ENCODE peak calls at places on chromosomes 3 and 15, in nine cellular contexts. One of them, this sample, is unnamed.
A peak's percentile ranks its signal among the peaks of the same experiment; 100 is the strongest.

GRCh38 chr3:14288833-14289451 is 110.3 kb downstream of the LSM3 start:
- DNase-seq in NCI-H2029: no peak
- DNase-seq in left ventricle myocardium inferior: no peak
- DNase-seq in EL: no peak
- DNase-seq in ACHN: no peak
- DNase-seq in ELF-1: no peak
- DNase-seq in CD4-positive, CD25-positive, alpha-beta regulatory T cell: no peak
- DNase-seq in stimulated activated CD8-positive, alpha-beta memory T cell treated with anti-CD3 and anti-CD28 coated beads, Interleukin-15, amount 100 ng/mL, for 4 hours: no peak
- DNase-seq in AG20443: no peak
- DNase-seq in this sample: no peak

GRCh38 chr15:75002398-75002797 is 7.0 kb downstream of the SCAMP5 start:
- DNase-seq in NCI-H2029: no peak
- DNase-seq in left ventricle myocardium inferior: no peak
- DNase-seq in EL: no peak
- DNase-seq in ACHN: no peak
- DNase-seq in ELF-1: no peak
- DNase-seq in CD4-positive, CD25-positive, alpha-beta regulatory T cell: no peak
- DNase-seq in stimulated activated CD8-positive, alpha-beta memory T cell treated with anti-CD3 and anti-CD28 coated beads, Interleukin-15, amount 100 ng/mL, for 4 hours: no peak
- DNase-seq in AG20443: no peak
- DNase-seq in this sample: no peak

GRCh38 chr15:90376789-90377188 is 11.3 kb upstream of the IQGAP1 start:
- DNase-seq in NCI-H2029: no peak
- DNase-seq in left ventricle myocardium inferior: no peak
- DNase-seq in EL: no peak
- DNase-seq in ACHN: no peak
- DNase-seq in ELF-1: no peak
- DNase-seq in CD4-positive, CD25-positive, alpha-beta regulatory T cell: peak; percentile 87
- DNase-seq in stimulated activated CD8-positive, alpha-beta memory T cell treated with anti-CD3 and anti-CD28 coated beads, Interleukin-15, amount 100 ng/mL, for 4 hours: peak; percentile 45
- DNase-seq in AG20443: no peak
- DNase-seq in this sample: no peak

GRCh38 chr3:29067014-29067413 is 213.9 kb upstream of the RBMS3 start:
- DNase-seq in NCI-H2029: no peak
- DNase-seq in left ventricle myocardium inferior: no peak
- DNase-seq in EL: peak; percentile 35
- DNase-seq in ACHN: peak; percentile 37
- DNase-seq in ELF-1: no peak
- DNase-seq in CD4-positive, CD25-positive, alpha-beta regulatory T cell: no peak
- DNase-seq in stimulated activated CD8-positive, alpha-beta memory T cell treated with anti-CD3 and anti-CD28 coated beads, Interleukin-15, amount 100 ng/mL, for 4 hours: no peak
- DNase-seq in AG20443: no peak
- DNase-seq in this sample: no peak

GRCh38 chr15:31398677-31399260 is 72.1 kb downstream of the KLF13 start:
- DNase-seq in NCI-H2029: no peak
- DNase-seq in left ventricle myocardium inferior: peak; percentile 13
- DNase-seq in EL: no peak
- DNase-seq in ACHN: no peak
- DNase-seq in ELF-1: peak; percentile 76
- DNase-seq in CD4-positive, CD25-positive, alpha-beta regulatory T cell: no peak
- DNase-seq in stimulated activated CD8-positive, alpha-beta memory T cell treated with anti-CD3 and anti-CD28 coated beads, Interleukin-15, amount 100 ng/mL, for 4 hours: no peak
- DNase-seq in AG20443: no peak
- DNase-seq in this sample: no peak

GRCh38 chr15:71443538-71443937 is 328.3 kb downstream of the THSD4 start:
- DNase-seq in NCI-H2029: no peak
- DNase-seq in left ventricle myocardium inferior: peak; percentile 52
- DNase-seq in EL: peak; percentile 49
- DNase-seq in ACHN: peak; percentile 48
- DNase-seq in ELF-1: peak; percentile 57
- DNase-seq in CD4-positive, CD25-positive, alpha-beta regulatory T cell: peak; percentile 29
- DNase-seq in stimulated activated CD8-positive, alpha-beta memory T cell treated with anti-CD3 and anti-CD28 coated beads, Interleukin-15, amount 100 ng/mL, for 4 hours: no peak
- DNase-seq in AG20443: peak; percentile 59
- DNase-seq in this sample: peak; percentile 53

GRCh38 chr3:75144396-75144795 is 519.7 kb upstream of the FRG2C start:
- DNase-seq in NCI-H2029: no peak
- DNase-seq in left ventricle myocardium inferior: no peak
- DNase-seq in EL: no peak
- DNase-seq in ACHN: no peak
- DNase-seq in ELF-1: no peak
- DNase-seq in CD4-positive, CD25-positive, alpha-beta regulatory T cell: no peak
- DNase-seq in stimulated activated CD8-positive, alpha-beta memory T cell treated with anti-CD3 and anti-CD28 coated beads, Interleukin-15, amount 100 ng/mL, for 4 hours: no peak
- DNase-seq in AG20443: no peak
- DNase-seq in this sample: no peak

GRCh38 chr3:27630892-27631291 is 91.2 kb downstream of the EOMES start:
- DNase-seq in NCI-H2029: no peak
- DNase-seq in left ventricle myocardium inferior: no peak
- DNase-seq in EL: peak; percentile 57
- DNase-seq in ACHN: no peak
- DNase-seq in ELF-1: no peak
- DNase-seq in CD4-positive, CD25-positive, alpha-beta regulatory T cell: peak; percentile 35
- DNase-seq in stimulated activated CD8-positive, alpha-beta memory T cell treated with anti-CD3 and anti-CD28 coated beads, Interleukin-15, amount 100 ng/mL, for 4 hours: no peak
- DNase-seq in AG20443: peak; percentile 23
- DNase-seq in this sample: no peak

GRCh38 chr3:181756645-181757044 is 44.9 kb downstream of the SOX2 start:
- DNase-seq in NCI-H2029: no peak
- DNase-seq in left ventricle myocardium inferior: no peak
- DNase-seq in EL: no peak
- DNase-seq in ACHN: no peak
- DNase-seq in ELF-1: peak; percentile 74
- DNase-seq in CD4-positive, CD25-positive, alpha-beta regulatory T cell: no peak
- DNase-seq in stimulated activated CD8-positive, alpha-beta memory T cell treated with anti-CD3 and anti-CD28 coated beads, Interleukin-15, amount 100 ng/mL, for 4 hours: no peak
- DNase-seq in AG20443: no peak
- DNase-seq in this sample: no peak

GRCh38 chr3:172905480-172905850 is 154.9 kb downstream of the ECT2 start:
- DNase-seq in NCI-H2029: no peak
- DNase-seq in left ventricle myocardium inferior: no peak
- DNase-seq in EL: peak; percentile 22
- DNase-seq in ACHN: no peak
- DNase-seq in ELF-1: no peak
- DNase-seq in CD4-positive, CD25-positive, alpha-beta regulatory T cell: no peak
- DNase-seq in stimulated activated CD8-positive, alpha-beta memory T cell treated with anti-CD3 and anti-CD28 coated beads, Interleukin-15, amount 100 ng/mL, for 4 hours: no peak
- DNase-seq in AG20443: no peak
- DNase-seq in this sample: no peak

GRCh38 chr3:185823280-185824044 is 1.4 kb downstream of the IGF2BP2 start:
- DNase-seq in NCI-H2029: no peak
- DNase-seq in left ventricle myocardium inferior: peak; percentile 40
- DNase-seq in EL: peak; percentile 53
- DNase-seq in ACHN: peak; percentile 40
- DNase-seq in ELF-1: peak; percentile 64
- DNase-seq in CD4-positive, CD25-positive, alpha-beta regulatory T cell: no peak
- DNase-seq in stimulated activated CD8-positive, alpha-beta memory T cell treated with anti-CD3 and anti-CD28 coated beads, Interleukin-15, amount 100 ng/mL, for 4 hours: no peak
- DNase-seq in AG20443: peak; percentile 72
- DNase-seq in this sample: peak; percentile 51

GRCh38 chr3:190048831-190049541 is 71.7 kb downstream of the P3H2 start:
- DNase-seq in NCI-H2029: no peak
- DNase-seq in left ventricle myocardium inferior: no peak
- DNase-seq in EL: peak; percentile 82
- DNase-seq in ACHN: peak; percentile 43
- DNase-seq in ELF-1: no peak
- DNase-seq in CD4-positive, CD25-positive, alpha-beta regulatory T cell: no peak
- DNase-seq in stimulated activated CD8-positive, alpha-beta memory T cell treated with anti-CD3 and anti-CD28 coated beads, Interleukin-15, amount 100 ng/mL, for 4 hours: no peak
- DNase-seq in AG20443: peak; percentile 61
- DNase-seq in this sample: no peak

GRCh38 chr15:39592500-39592899 is 11.6 kb downstream of the THBS1 start:
- DNase-seq in NCI-H2029: no peak
- DNase-seq in left ventricle myocardium inferior: no peak
- DNase-seq in EL: peak; percentile 54
- DNase-seq in ACHN: peak; percentile 34
- DNase-seq in ELF-1: no peak
- DNase-seq in CD4-positive, CD25-positive, alpha-beta regulatory T cell: no peak
- DNase-seq in stimulated activated CD8-positive, alpha-beta memory T cell treated with anti-CD3 and anti-CD28 coated beads, Interleukin-15, amount 100 ng/mL, for 4 hours: no peak
- DNase-seq in AG20443: no peak
- DNase-seq in this sample: no peak

GRCh38 chr3:13543251-13543650 is 5.7 kb upstream of the FBLN2 start:
- DNase-seq in NCI-H2029: no peak
- DNase-seq in left ventricle myocardium inferior: peak; percentile 81
- DNase-seq in EL: peak; percentile 96
- DNase-seq in ACHN: no peak
- DNase-seq in ELF-1: peak; percentile 75
- DNase-seq in CD4-positive, CD25-positive, alpha-beta regulatory T cell: no peak
- DNase-seq in stimulated activated CD8-positive, alpha-beta memory T cell treated with anti-CD3 and anti-CD28 coated beads, Interleukin-15, amount 100 ng/mL, for 4 hours: no peak
- DNase-seq in AG20443: peak; percentile 93
- DNase-seq in this sample: no peak

GRCh38 chr3:115571413-115571812 is 51.9 kb upstream of the GAP43 start:
- DNase-seq in NCI-H2029: no peak
- DNase-seq in left ventricle myocardium inferior: no peak
- DNase-seq in EL: no peak
- DNase-seq in ACHN: no peak
- DNase-seq in ELF-1: no peak
- DNase-seq in CD4-positive, CD25-positive, alpha-beta regulatory T cell: no peak
- DNase-seq in stimulated activated CD8-positive, alpha-beta memory T cell treated with anti-CD3 and anti-CD28 coated beads, Interleukin-15, amount 100 ng/mL, for 4 hours: no peak
- DNase-seq in AG20443: no peak
- DNase-seq in this sample: no peak

GRCh38 chr3:144053121-144053520 is 81.5 kb downstream of the DIPK2A start:
- DNase-seq in NCI-H2029: no peak
- DNase-seq in left ventricle myocardium inferior: no peak
- DNase-seq in EL: peak; percentile 89
- DNase-seq in ACHN: no peak
- DNase-seq in ELF-1: no peak
- DNase-seq in CD4-positive, CD25-positive, alpha-beta regulatory T cell: no peak
- DNase-seq in stimulated activated CD8-positive, alpha-beta memory T cell treated with anti-CD3 and anti-CD28 coated beads, Interleukin-15, amount 100 ng/mL, for 4 hours: no peak
- DNase-seq in AG20443: peak; percentile 69
- DNase-seq in this sample: no peak

GRCh38 chr15:68783226-68784054 is 37.3 kb downstream of the ANP32A start:
- DNase-seq in NCI-H2029: no peak
- DNase-seq in left ventricle myocardium inferior: no peak
- DNase-seq in EL: no peak
- DNase-seq in ACHN: peak; percentile 36
- DNase-seq in ELF-1: peak; percentile 81
- DNase-seq in CD4-positive, CD25-positive, alpha-beta regulatory T cell: peak; percentile 66
- DNase-seq in stimulated activated CD8-positive, alpha-beta memory T cell treated with anti-CD3 and anti-CD28 coated beads, Interleukin-15, amount 100 ng/mL, for 4 hours: peak; percentile 37
- DNase-seq in AG20443: peak; percentile 47
- DNase-seq in this sample: peak; percentile 63

GRCh38 chr15:56984681-56985515 is 66.5 kb downstream of the TCF12 start:
- DNase-seq in NCI-H2029: no peak
- DNase-seq in left ventricle myocardium inferior: no peak
- DNase-seq in EL: peak; percentile 63
- DNase-seq in ACHN: no peak
- DNase-seq in ELF-1: no peak
- DNase-seq in CD4-positive, CD25-positive, alpha-beta regulatory T cell: no peak
- DNase-seq in stimulated activated CD8-positive, alpha-beta memory T cell treated with anti-CD3 and anti-CD28 coated beads, Interleukin-15, amount 100 ng/mL, for 4 hours: no peak
- DNase-seq in AG20443: peak; percentile 14
- DNase-seq in this sample: no peak

GRCh38 chr3:44412365-44412764 is 65.1 kb downstream of the ZNF445 start:
- DNase-seq in NCI-H2029: no peak
- DNase-seq in left ventricle myocardium inferior: no peak
- DNase-seq in EL: no peak
- DNase-seq in ACHN: no peak
- DNase-seq in ELF-1: no peak
- DNase-seq in CD4-positive, CD25-positive, alpha-beta regulatory T cell: no peak
- DNase-seq in stimulated activated CD8-positive, alpha-beta memory T cell treated with anti-CD3 and anti-CD28 coated beads, Interleukin-15, amount 100 ng/mL, for 4 hours: no peak
- DNase-seq in AG20443: no peak
- DNase-seq in this sample: no peak

GRCh38 chr15:69862540-69862939 is 235.2 kb downstream of the TLE3 start:
- DNase-seq in NCI-H2029: no peak
- DNase-seq in left ventricle myocardium inferior: no peak
- DNase-seq in EL: no peak
- DNase-seq in ACHN: no peak
- DNase-seq in ELF-1: no peak
- DNase-seq in CD4-positive, CD25-positive, alpha-beta regulatory T cell: no peak
- DNase-seq in stimulated activated CD8-positive, alpha-beta memory T cell treated with anti-CD3 and anti-CD28 coated beads, Interleukin-15, amount 100 ng/mL, for 4 hours: no peak
- DNase-seq in AG20443: no peak
- DNase-seq in this sample: no peak

This sample was measured in WERI-Rb-1.